ENCODE peak calls at places on chromosomes 1 and 21, in six cellular contexts. Q is K562, N is GM12892, F is H1, K is GM12878, S is HepG2. U is an unnamed sample.

GRCh38 chr1:157437301-157437700 is 115.0 kb downstream of the FCRL5 start:
- DNase-seq in Q (no peak), N (no peak), F (no peak), K (no peak), S (no peak), U (no peak)

GRCh38 chr1:25066253-25066652 is 136.2 kb upstream of the RUNX3 start:
- DNase-seq in Q (no peak), N (no peak), F (no peak), K (no peak), S (no peak), U (no peak)

GRCh38 chr1:200075938-200076546 is 48.5 kb downstream of the NR5A2 start:
- DNase-seq in Q (no peak), N (no peak), F (no peak), K (no peak), S (peak; percentile 58), U (no peak)

GRCh38 chr1:86515597-86515996 is 31.3 kb upstream of the CLCA4 start:
- DNase-seq in Q (peak; percentile 25), N (no peak), F (no peak), K (no peak), S (peak; percentile 50), U (no peak)

GRCh38 chr1:61491497-61491896 is 233.4 kb downstream of the TM2D1 start:
- DNase-seq in Q (no peak), N (no peak), F (no peak), K (no peak), S (no peak), U (no peak)

GRCh38 chr21:46185717-46186116 is 1.5 kb upstream of the SPATC1L start:
- DNase-seq in Q (peak; percentile 6), N (no peak), F (no peak), K (no peak), S (no peak), U (no peak)

GRCh38 chr21:35002879-35003722 is 46.0 kb downstream of the RUNX1 start:
- DNase-seq in Q (no peak), N (no peak), F (no peak), K (no peak), S (no peak), U (no peak)

GRCh38 chr1:232192781-232193450 is 437.0 kb downstream of the SIPA1L2 start:
- DNase-seq in Q (no peak), N (no peak), F (no peak), K (no peak), S (no peak), U (no peak)

GRCh38 chr21:46599251-46599572 is 5.7 kb downstream of the S100B start:
- DNase-seq in Q (peak; percentile 47), N (no peak), F (no peak), K (no peak), S (peak; percentile 94), U (no peak)

GRCh38 chr1:51175278-51175677 is 60.8 kb upstream of the RNF11 start:
- DNase-seq in Q (no peak), N (no peak), F (no peak), K (no peak), S (no peak), U (no peak)

GRCh38 chr1:206797534-206798383 is 25.5 kb upstream of the IL10 start:
- DNase-seq in Q (peak; percentile 60), N (no peak), F (peak; percentile 25), K (no peak), S (no peak), U (no peak)

GRCh38 chr21:42536601-42537000 is 22.9 kb downstream of the SLC37A1 start:
- DNase-seq in Q (no peak), N (no peak), F (no peak), K (no peak), S (no peak), U (no peak)

GRCh38 chr1:203148127-203148526 is 20.6 kb downstream of the ADORA1 start:
- DNase-seq in Q (peak; percentile 45), N (no peak), F (no peak), K (no peak), S (peak; percentile 20), U (no peak)

GRCh38 chr1:112529301-112529700 is 20.5 kb downstream of the WNT2B start:
- DNase-seq in Q (no peak), N (no peak), F (no peak), K (no peak), S (no peak), U (no peak)

GRCh38 chr1:100866041-100866900 is 28.4 kb downstream of the EXTL2 start:
- DNase-seq in Q (peak; percentile 31), N (no peak), F (no peak), K (no peak), S (peak; percentile 10), U (no peak)

GRCh38 chr1:47711848-47712492 is 274.1 kb downstream of the FOXD2 start:
- DNase-seq in Q (no peak), N (no peak), F (no peak), K (no peak), S (no peak), U (no peak)

GRCh38 chr1:209585672-209586071 is 2.2 kb downstream of the CAMK1G start:
- DNase-seq in Q (no peak), N (no peak), F (no peak), K (no peak), S (no peak), U (no peak)

GRCh38 chr21:29238967-29239289 is 59.8 kb upstream of the BACH1 start:
- DNase-seq in Q (peak; percentile 34), N (no peak), F (no peak), K (no peak), S (no peak), U (no peak)

GRCh38 chr1:230747139-230747730 is at the start of gene CAPN9:
- DNase-seq in Q (no peak), N (no peak), F (no peak), K (no peak), S (no peak), U (no peak)

GRCh38 chr1:223030871-223031270 is 112.2 kb downstream of the TLR5 start:
- DNase-seq in Q (no peak), N (no peak), F (no peak), K (no peak), S (no peak), U (no peak)

GRCh38 chr1:162984699-162985098 is 84.5 kb upstream of the RGS4 start:
- DNase-seq in Q (no peak), N (no peak), F (no peak), K (no peak), S (no peak), U (no peak)

GRCh38 chr1:160607051-160608032 is 28.0 kb upstream of the CD84 start:
- DNase-seq in Q (peak; percentile 74), N (no peak), F (no peak), K (peak; percentile 90), S (peak; percentile 63), U (no peak)

DNA sequence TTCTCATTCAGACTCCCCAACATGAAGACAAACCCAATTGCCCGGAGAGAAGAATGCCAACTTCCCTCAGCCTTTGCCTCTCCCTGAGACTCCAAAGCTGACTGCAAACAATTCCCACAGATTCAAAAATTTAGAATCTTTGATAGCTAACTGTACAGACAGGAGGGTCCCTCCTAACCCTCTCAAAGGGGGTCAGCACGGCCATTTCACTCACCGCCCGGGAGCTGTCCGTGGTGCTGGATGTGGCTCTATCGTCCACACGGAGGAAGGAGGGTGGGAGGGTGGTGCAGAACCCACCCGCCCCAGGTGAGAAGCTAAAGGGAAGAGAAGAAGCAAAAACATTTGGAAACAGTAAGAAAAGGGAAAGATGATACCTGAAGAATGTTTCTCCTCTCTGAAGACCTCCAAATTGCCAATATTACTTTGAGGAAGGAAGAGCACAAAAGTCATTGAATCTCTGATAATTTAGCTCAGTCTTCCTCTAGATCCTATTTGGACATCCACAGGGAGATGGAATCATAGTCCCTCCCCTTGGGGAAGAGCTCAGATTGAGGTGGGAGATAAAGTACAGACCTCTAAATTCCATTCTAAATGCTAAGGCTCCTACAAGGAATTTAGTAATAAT is 45.5 kb downstream of the RHBG start:
- DNase-seq in Q (peak; percentile 55), N (no peak), F (no peak), K (no peak), S (no peak), U (no peak)
- TF ChIP-seq TAF1 in Q (no peak), N (no peak), F (no peak), K (no peak), S (no peak), U (no peak)

DNA sequence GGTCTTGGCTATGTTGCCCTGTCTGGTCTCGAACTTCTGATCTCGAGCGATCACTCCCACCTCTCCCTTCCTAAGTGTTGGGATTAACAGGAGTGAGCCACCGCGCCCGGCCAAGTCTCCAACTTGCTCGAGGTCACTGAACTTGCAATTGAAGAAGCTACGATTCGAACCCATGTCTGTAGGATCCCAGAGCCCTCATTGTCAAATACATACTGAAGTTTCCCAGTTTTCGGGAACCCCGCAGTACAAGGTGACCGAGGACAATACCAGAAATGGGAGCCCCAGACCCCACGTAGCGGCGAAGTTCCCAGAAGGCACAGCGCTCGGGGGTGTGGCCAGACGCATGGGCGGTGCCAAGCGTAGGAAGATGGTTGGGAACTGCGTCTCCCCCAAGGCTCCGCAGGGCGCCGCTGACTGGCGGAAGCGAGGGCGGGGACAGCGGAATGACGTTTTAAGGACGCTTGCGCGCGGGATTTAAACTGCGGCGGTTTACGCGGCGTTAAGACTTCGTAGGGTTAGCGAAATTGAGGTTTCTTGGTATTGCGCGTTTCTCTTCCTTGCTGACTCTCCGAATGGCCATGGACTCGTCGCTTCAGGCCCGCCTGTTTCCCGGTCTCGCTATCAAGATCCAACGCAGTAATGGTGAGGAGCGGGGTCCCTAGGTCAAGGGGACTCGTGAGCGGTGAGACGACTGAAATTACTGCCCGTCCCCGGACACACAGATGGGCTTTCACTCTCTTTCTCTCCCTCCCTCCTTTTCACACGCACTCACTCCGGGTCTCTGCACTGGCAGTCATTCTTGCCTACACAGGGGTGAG is at the start of gene KIF2C:
- DNase-seq in Q (peak; percentile 98), N (peak; percentile 97), F (peak; percentile 91), K (peak; percentile 91), S (peak; percentile 93), U (peak; percentile 94)
- TF ChIP-seq POLR2A in Q (peak; percentile 98), N (peak; percentile 94), F (peak; percentile 93), K (peak; percentile 82), S (peak; percentile 84), U (peak; percentile 90)

GRCh38 chr1:70140894-70141293 is 64.5 kb downstream of the LRRC40 start:
- DNase-seq in Q (no peak), N (no peak), F (no peak), K (no peak), S (no peak), U (no peak)

GRCh38 chr1:70142120-70142519 is 63.3 kb downstream of the LRRC40 start:
- DNase-seq in Q (no peak), N (no peak), F (no peak), K (no peak), S (no peak), U (no peak)

GRCh38 chr1:70143052-70143659 is 62.2 kb downstream of the LRRC40 start:
- DNase-seq in Q (no peak), N (no peak), F (no peak), K (no peak), S (no peak), U (no peak)

DNA sequence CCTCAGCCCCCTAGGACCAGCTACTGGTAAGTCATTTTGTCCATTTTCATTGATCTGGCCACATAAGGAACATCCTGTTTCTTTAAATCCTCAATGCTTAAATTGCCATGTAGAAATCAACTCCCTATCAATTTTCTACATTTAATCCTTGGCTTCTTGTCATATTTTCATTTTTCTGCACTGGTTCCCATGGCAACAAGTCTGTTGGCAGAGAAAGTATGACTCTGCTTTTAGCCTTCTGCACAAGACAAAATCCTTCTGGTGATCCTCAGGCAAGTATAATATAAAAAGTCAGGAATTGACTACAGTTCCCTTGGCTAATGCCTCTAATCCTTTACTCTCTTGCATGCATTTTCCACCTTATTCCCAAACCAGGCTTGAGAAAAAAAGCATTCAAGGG is 65.0 kb downstream of the LRRC40 start:
- DNase-seq in Q (no peak), N (no peak), F (no peak), K (no peak), S (no peak), U (no peak)
- TF ChIP-seq TAF1 in Q (no peak), N (no peak), F (no peak), K (no peak), S (no peak), U (no peak)

GRCh38 chr1:27489973-27490741 is at the start of gene WASF2:
- DNase-seq in Q (peak; percentile 98), N (peak; percentile 80), F (peak; percentile 90), K (peak; percentile 89), S (peak; percentile 95), U (peak; percentile 84)
- TF ChIP-seq POLR2A in Q (peak; percentile 92), N (peak; percentile 66), F (peak; percentile 61), K (peak; percentile 91), S (peak; percentile 72), U (peak; percentile 69)